ENCODE peak calls at places on chromosomes 5 and 9, in six cellular contexts. K is K562, Z is HepG2, O is GM12891, S is GM12878, P is H1. X is an unnamed sample.

GRCh38 chr5:94217745-94218144 is 400.7 kb downstream of the KIAA0825 start:
- DNase-seq in K (no peak), Z (no peak), O (no peak), S (no peak), P (no peak), X (no peak)

GRCh38 chr5:37738057-37738691 is 101.7 kb downstream of the GDNF start:
- DNase-seq in Z (peak; percentile 16), S (peak; percentile 62), O (no peak), P (no peak), K (no peak), X (no peak)

GRCh38 chr5:180328296-180329137 is 24.6 kb downstream of the GFPT2 start:
- DNase-seq in O (peak; percentile 81), P (peak; percentile 68), S (peak; percentile 17), Z (peak; percentile 74), K (peak; percentile 76), X (peak; percentile 74)

GRCh38 chr5:54148062-54148461 is 162.3 kb downstream of the ARL15 start:
- DNase-seq in P (no peak), Z (no peak), S (no peak), K (no peak), O (no peak), X (no peak)

GRCh38 chr5:89293849-89294248 is 410.9 kb upstream of the MEF2C start:
- DNase-seq in K (no peak), S (no peak), O (no peak), Z (no peak), P (no peak), X (no peak)

GRCh38 chr5:125112196-125112595 is 365.8 kb upstream of the ZNF608 start:
- DNase-seq in Z (no peak), K (no peak), O (no peak), S (no peak), P (no peak), X (no peak)

GRCh38 chr5:144017119-144017518 is 153.3 kb downstream of the YIPF5 start:
- DNase-seq in O (no peak), K (no peak), Z (no peak), S (no peak), P (no peak), X (no peak)

GRCh38 chr9:107340920-107341632 is 58.0 kb downstream of the RAD23B start:
- DNase-seq in K (peak; percentile 74), Z (peak; percentile 70), P (peak; percentile 58), S (peak; percentile 57), O (peak; percentile 64), X (peak; percentile 70)

GRCh38 chr9:631596-631995 is 209.9 kb upstream of the DMRT1 start:
- DNase-seq in Z (no peak), S (no peak), P (no peak), K (peak; percentile 4), O (no peak), X (no peak)

GRCh38 chr5:139232161-139232724 is 34.1 kb upstream of the SIL1 start:
- DNase-seq in Z (no peak), P (no peak), K (peak; percentile 44), S (peak; percentile 31), O (no peak), X (no peak)

GRCh38 chr5:83000448-83000847 is 76.7 kb downstream of the TMEM167A start:
- DNase-seq in O (no peak), K (no peak), S (no peak), Z (no peak), P (no peak), X (no peak)

GRCh38 chr5:163354685-163355084 is 82.7 kb upstream of the CCNG1 start:
- DNase-seq in P (no peak), O (peak; percentile 35), K (no peak), Z (no peak), S (peak; percentile 40), X (peak; percentile 20)

GRCh38 chr9:95511952-95512750 is 4.6 kb downstream of the PTCH1 start:
- DNase-seq in P (peak; percentile 81), Z (no peak), S (no peak), O (no peak), K (peak; percentile 47), X (no peak)

GRCh38 chr5:113249216-113249615 is 185.6 kb downstream of the TSSK1B start:
- DNase-seq in O (no peak), Z (no peak), S (no peak), P (no peak), K (no peak), X (no peak)

GRCh38 chr9:120737411-120737810 is 23.1 kb upstream of the MEGF9 start:
- DNase-seq in S (no peak), Z (no peak), O (no peak), K (no peak), P (no peak), X (no peak)

GRCh38 chr5:150700298-150700599 is 613 bp downstream of the RBM22 start:
- DNase-seq in O (no peak), K (no peak), S (no peak), P (no peak), Z (no peak), X (no peak)

GRCh38 chr5:150692276-150692675 is 8.6 kb downstream of the RBM22 start:
- DNase-seq in K (no peak), P (no peak), S (no peak), Z (no peak), O (no peak), X (no peak)

GRCh38 chr5:150694638-150695037 is 6.2 kb downstream of the RBM22 start:
- DNase-seq in O (no peak), Z (no peak), P (no peak), S (no peak), K (no peak), X (no peak)
- TF ChIP-seq TAF1 in O (no peak), Z (no peak), P (no peak), S (no peak), K (no peak), X (no peak)

DNA sequence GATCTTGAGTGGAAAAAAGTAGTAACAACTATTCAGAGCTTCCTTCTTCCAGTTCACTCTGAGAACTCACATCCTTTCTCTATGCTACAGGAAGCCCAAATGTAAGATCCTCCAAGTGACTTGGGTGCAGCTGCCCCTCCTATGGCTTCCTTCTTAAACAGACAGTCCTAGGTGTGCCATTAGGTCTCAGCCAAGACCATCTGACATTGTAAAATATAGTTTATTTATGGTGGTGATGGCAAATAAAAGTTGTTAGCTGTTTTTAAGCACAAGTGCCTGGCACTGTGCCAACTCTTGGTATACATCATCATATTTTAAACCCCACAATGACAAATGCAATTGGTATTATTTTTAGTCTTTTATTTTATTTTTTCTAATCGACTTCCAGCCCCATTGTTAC is 58.1 kb downstream of the TMEM252 start:
- DNase-seq in P (no peak), O (no peak), S (no peak), Z (no peak), K (no peak), X (no peak)
- TF ChIP-seq POLR2AphosphoS5 in P (no peak), O (no peak), S (no peak), Z (no peak), K (no peak), X (no peak)

GRCh38 chr5:140549237-140550144 is 2.0 kb downstream of the EIF4EBP3 start:
- DNase-seq in S (no peak), P (no peak), K (peak; percentile 72), Z (no peak), O (no peak), X (no peak)
- TF ChIP-seq POLR2A in S (peak; percentile 39), P (peak; percentile 66), K (peak; percentile 46), Z (no peak), O (peak; percentile 47), X (peak; percentile 55)

DNA sequence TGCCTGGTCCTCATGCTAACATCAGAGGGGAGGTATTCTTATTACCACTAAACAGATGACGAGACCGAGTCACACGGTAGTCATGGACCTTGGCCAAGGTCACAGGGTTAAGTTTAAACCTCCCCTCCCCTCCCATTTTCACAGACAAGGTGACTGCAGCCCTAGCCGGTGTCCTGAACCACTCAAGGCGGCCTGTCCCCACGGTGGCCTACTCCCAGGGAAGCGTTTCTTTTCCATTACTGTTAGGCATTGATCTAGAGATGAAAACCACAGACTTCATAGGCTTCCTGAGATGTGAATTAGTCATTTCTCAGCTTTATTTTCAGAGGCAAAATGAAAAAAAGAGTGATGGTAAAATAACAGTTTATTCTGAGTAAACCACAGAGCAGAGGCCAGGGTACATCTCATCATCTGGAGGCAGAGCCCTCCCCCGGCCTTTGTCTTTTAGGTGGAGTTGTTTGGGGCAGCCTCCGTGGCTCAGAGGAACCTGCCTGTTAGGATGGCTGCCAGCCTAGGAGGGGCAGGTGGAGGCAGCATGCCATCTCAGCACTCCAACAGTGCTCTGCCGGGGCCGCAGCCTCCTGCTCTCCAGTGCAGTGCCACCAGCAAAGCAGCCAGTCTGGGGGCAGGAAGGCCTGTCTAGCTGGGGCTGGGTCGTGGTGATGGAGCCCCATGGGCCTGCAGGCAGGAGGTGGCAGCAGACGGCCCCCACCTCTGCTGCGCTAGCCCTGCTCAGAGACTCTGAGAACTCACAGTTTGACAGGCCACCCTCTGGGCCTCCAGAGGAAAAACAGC is 71.2 kb downstream of the RAPGEF1 start:
- DNase-seq in Z (peak; percentile 32), S (peak; percentile 62), O (no peak), K (peak; percentile 31), P (no peak), X (no peak)
- TF ChIP-seq TAF1 in Z (no peak), S (no peak), O (no peak), K (no peak), P (no peak), X (no peak)

GRCh38 chr9:133792721-133793470 is 54.7 kb upstream of the SARDH start:
- DNase-seq in P (no peak), Z (peak; percentile 27), S (no peak), O (peak; percentile 87), K (peak; percentile 81), X (peak; percentile 90)
- TF ChIP-seq POLR2AphosphoS5 in P (no peak), Z (no peak), S (peak; percentile 25), O (no peak), K (no peak), X (no peak)

DNA sequence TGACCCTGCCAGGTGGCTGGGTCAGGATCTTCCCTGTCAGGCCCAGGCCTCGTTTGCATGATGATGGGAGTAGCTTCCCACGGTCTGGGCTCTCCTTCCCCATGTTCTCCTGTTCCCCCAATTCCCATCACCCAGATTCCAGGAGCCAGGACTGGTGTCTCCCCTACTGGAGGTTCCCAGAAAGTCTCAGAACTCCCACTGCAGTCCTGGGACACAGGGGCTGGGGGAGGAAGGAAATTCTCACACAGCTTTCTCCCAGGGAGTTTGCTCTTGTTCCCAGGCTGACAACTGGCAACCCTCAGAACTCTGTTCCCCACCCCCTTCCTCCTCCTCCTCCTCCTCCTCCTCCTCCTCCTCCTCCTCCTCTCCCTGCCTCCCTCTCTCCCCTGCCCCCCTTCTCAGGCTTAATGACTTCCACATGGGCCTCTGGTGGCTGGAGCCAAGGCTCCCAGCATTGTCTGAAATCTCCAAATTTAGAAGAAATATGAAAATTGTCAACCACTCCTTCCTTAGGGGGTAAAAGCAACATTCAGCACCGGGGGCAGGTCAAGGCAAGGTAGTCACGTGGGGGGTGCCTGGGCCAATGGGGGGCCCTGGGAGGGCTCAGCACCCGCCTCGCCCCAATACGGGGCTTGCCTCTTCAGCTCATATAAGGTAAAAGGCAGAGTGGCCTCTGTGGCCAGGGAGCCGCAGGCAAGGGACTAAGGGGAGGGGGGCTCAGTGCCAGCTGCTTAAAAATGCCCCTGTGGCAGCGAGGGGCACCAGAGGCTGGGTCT is 27.3 kb upstream of the IL17B start:
- DNase-seq in Z (no peak), O (no peak), K (peak; percentile 40), P (no peak), S (no peak), X (no peak)
- TF ChIP-seq POLR2A in Z (no peak), O (no peak), K (no peak), P (no peak), S (no peak), X (no peak)

GRCh38 chr9:111016046-111017026 is 21.9 kb downstream of the LPAR1 start:
- DNase-seq in K (no peak), Z (no peak), P (no peak), O (no peak), S (no peak), X (no peak)
- TF ChIP-seq TAF1 in K (no peak), Z (no peak), P (no peak), O (no peak), S (no peak), X (no peak)

X was measured in GM12892.